ENCODE peak calls at places on chromosomes 12 and 14, in ten cellular contexts. One of them, this sample, is unnamed.

GRCh38 chr12:6724409-6724797 is 557 bp downstream of the COPS7A start:
- DNase-seq in stimulated activated CD4-positive, alpha-beta T cell treated with anti-CD3 and anti-CD28 coated beads, Interleukin-12 subunit alpha, Interleukin-12 subunit beta, amount 100 ng/mL, for 48 hours: no peak
- DNase-seq in A172: peak; percentile 16
- DNase-seq in activated gamma-delta T cell treated with Interleukin-2 at 50 U/mL for 16 hours: peak; percentile 4
- DNase-seq in SW480: peak; percentile 61
- DNase-seq in cardiac fibroblast: no peak
- DNase-seq in iPS DF 19.7: no peak
- DNase-seq in left cardiac atrium: no peak
- DNase-seq in OCI-LY7: peak; percentile 75
- DNase-seq in progenitor cell of endocrine pancreas: peak; percentile 23
- DNase-seq in this sample: peak; percentile 47

GRCh38 chr14:102568115-102568614 is 24.3 kb upstream of the RCOR1 start:
- DNase-seq in cardiac fibroblast: no peak
- DNase-seq in left cardiac atrium: no peak
- DNase-seq in stimulated activated CD4-positive, alpha-beta T cell treated with anti-CD3 and anti-CD28 coated beads, Interleukin-12 subunit alpha, Interleukin-12 subunit beta, amount 100 ng/mL, for 48 hours: peak; percentile 28
- DNase-seq in activated gamma-delta T cell treated with Interleukin-2 at 50 U/mL for 16 hours: peak; percentile 56
- DNase-seq in progenitor cell of endocrine pancreas: no peak
- DNase-seq in OCI-LY7: peak; percentile 77
- DNase-seq in A172: peak; percentile 10
- DNase-seq in iPS DF 19.7: no peak
- DNase-seq in SW480: peak; percentile 93
- DNase-seq in this sample: peak; percentile 8

GRCh38 chr12:109625131-109625559 is 51.6 kb downstream of the MVK start:
- DNase-seq in progenitor cell of endocrine pancreas: no peak
- DNase-seq in SW480: peak; percentile 36
- DNase-seq in A172: peak; percentile 69
- DNase-seq in activated gamma-delta T cell treated with Interleukin-2 at 50 U/mL for 16 hours: no peak
- DNase-seq in stimulated activated CD4-positive, alpha-beta T cell treated with anti-CD3 and anti-CD28 coated beads, Interleukin-12 subunit alpha, Interleukin-12 subunit beta, amount 100 ng/mL, for 48 hours: no peak
- DNase-seq in OCI-LY7: no peak
- DNase-seq in iPS DF 19.7: no peak
- DNase-seq in left cardiac atrium: peak; percentile 28
- DNase-seq in cardiac fibroblast: peak; percentile 13
- DNase-seq in this sample: peak; percentile 65

GRCh38 chr12:51460519-51460918 is 35.9 kb downstream of the SLC4A8 start:
- DNase-seq in iPS DF 19.7: no peak
- DNase-seq in cardiac fibroblast: no peak
- DNase-seq in stimulated activated CD4-positive, alpha-beta T cell treated with anti-CD3 and anti-CD28 coated beads, Interleukin-12 subunit alpha, Interleukin-12 subunit beta, amount 100 ng/mL, for 48 hours: no peak
- DNase-seq in left cardiac atrium: no peak
- DNase-seq in A172: no peak
- DNase-seq in OCI-LY7: no peak
- DNase-seq in SW480: no peak
- DNase-seq in activated gamma-delta T cell treated with Interleukin-2 at 50 U/mL for 16 hours: no peak
- DNase-seq in progenitor cell of endocrine pancreas: no peak
- DNase-seq in this sample: no peak

GRCh38 chr12:77630341-77630740 is 200.4 kb upstream of the NAV3 start:
- DNase-seq in progenitor cell of endocrine pancreas: no peak
- DNase-seq in OCI-LY7: no peak
- DNase-seq in SW480: no peak
- DNase-seq in iPS DF 19.7: no peak
- DNase-seq in stimulated activated CD4-positive, alpha-beta T cell treated with anti-CD3 and anti-CD28 coated beads, Interleukin-12 subunit alpha, Interleukin-12 subunit beta, amount 100 ng/mL, for 48 hours: no peak
- DNase-seq in A172: no peak
- DNase-seq in cardiac fibroblast: no peak
- DNase-seq in activated gamma-delta T cell treated with Interleukin-2 at 50 U/mL for 16 hours: no peak
- DNase-seq in left cardiac atrium: no peak
- DNase-seq in this sample: no peak

GRCh38 chr14:67567654-67568053 is 32.4 kb downstream of the PIGH start:
- DNase-seq in left cardiac atrium: no peak
- DNase-seq in iPS DF 19.7: no peak
- DNase-seq in activated gamma-delta T cell treated with Interleukin-2 at 50 U/mL for 16 hours: no peak
- DNase-seq in cardiac fibroblast: no peak
- DNase-seq in stimulated activated CD4-positive, alpha-beta T cell treated with anti-CD3 and anti-CD28 coated beads, Interleukin-12 subunit alpha, Interleukin-12 subunit beta, amount 100 ng/mL, for 48 hours: no peak
- DNase-seq in OCI-LY7: no peak
- DNase-seq in SW480: no peak
- DNase-seq in progenitor cell of endocrine pancreas: no peak
- DNase-seq in A172: no peak
- DNase-seq in this sample: no peak

GRCh38 chr12:123602651-123603195 is 824 bp downstream of the DDX55 start:
- DNase-seq in activated gamma-delta T cell treated with Interleukin-2 at 50 U/mL for 16 hours: no peak
- DNase-seq in stimulated activated CD4-positive, alpha-beta T cell treated with anti-CD3 and anti-CD28 coated beads, Interleukin-12 subunit alpha, Interleukin-12 subunit beta, amount 100 ng/mL, for 48 hours: no peak
- DNase-seq in iPS DF 19.7: no peak
- DNase-seq in A172: no peak
- DNase-seq in left cardiac atrium: no peak
- DNase-seq in SW480: no peak
- DNase-seq in progenitor cell of endocrine pancreas: no peak
- DNase-seq in cardiac fibroblast: peak; percentile 13
- DNase-seq in OCI-LY7: peak; percentile 27
- DNase-seq in this sample: no peak

GRCh38 chr12:95908573-95908972 is 33.8 kb downstream of the CCDC38 start:
- DNase-seq in activated gamma-delta T cell treated with Interleukin-2 at 50 U/mL for 16 hours: no peak
- DNase-seq in progenitor cell of endocrine pancreas: no peak
- DNase-seq in left cardiac atrium: no peak
- DNase-seq in SW480: no peak
- DNase-seq in iPS DF 19.7: no peak
- DNase-seq in OCI-LY7: no peak
- DNase-seq in cardiac fibroblast: peak; percentile 80
- DNase-seq in A172: peak; percentile 8
- DNase-seq in stimulated activated CD4-positive, alpha-beta T cell treated with anti-CD3 and anti-CD28 coated beads, Interleukin-12 subunit alpha, Interleukin-12 subunit beta, amount 100 ng/mL, for 48 hours: no peak
- DNase-seq in this sample: no peak

GRCh38 chr12:26798669-26799068 is 34.3 kb downstream of the ITPR2 start:
- DNase-seq in A172: no peak
- DNase-seq in progenitor cell of endocrine pancreas: no peak
- DNase-seq in activated gamma-delta T cell treated with Interleukin-2 at 50 U/mL for 16 hours: no peak
- DNase-seq in SW480: no peak
- DNase-seq in left cardiac atrium: no peak
- DNase-seq in iPS DF 19.7: no peak
- DNase-seq in cardiac fibroblast: no peak
- DNase-seq in stimulated activated CD4-positive, alpha-beta T cell treated with anti-CD3 and anti-CD28 coated beads, Interleukin-12 subunit alpha, Interleukin-12 subunit beta, amount 100 ng/mL, for 48 hours: no peak
- DNase-seq in OCI-LY7: no peak
- DNase-seq in this sample: no peak

GRCh38 chr14:23544511-23545447 is 6.8 kb downstream of the ZFHX2 start:
- DNase-seq in progenitor cell of endocrine pancreas: no peak
- DNase-seq in OCI-LY7: no peak
- DNase-seq in A172: no peak
- DNase-seq in stimulated activated CD4-positive, alpha-beta T cell treated with anti-CD3 and anti-CD28 coated beads, Interleukin-12 subunit alpha, Interleukin-12 subunit beta, amount 100 ng/mL, for 48 hours: no peak
- DNase-seq in cardiac fibroblast: no peak
- DNase-seq in SW480: peak; percentile 65
- DNase-seq in iPS DF 19.7: no peak
- DNase-seq in activated gamma-delta T cell treated with Interleukin-2 at 50 U/mL for 16 hours: no peak
- DNase-seq in left cardiac atrium: peak; percentile 51
- DNase-seq in this sample: no peak

This sample was measured in ACHN.